ENCODE peak calls at places on chromosomes 5 and 9, in ten cellular contexts. One of them, this sample, is unnamed. For H3K36me3, the result is how much of the 10 kb centered on the place peaks cover.

GRCh38 chr5:160152287-160152686 is 33.0 kb upstream of the PWWP2A start:
- DNase-seq in PC-9: no peak
- DNase-seq in BJ: no peak
- DNase-seq in endothelial cell of umbilical vein: no peak
- DNase-seq in mucosa of descending colon: no peak
- DNase-seq in body of pancreas: no peak
- DNase-seq in CD8-positive, alpha-beta T cell: no peak
- DNase-seq in brain microvascular endothelial cell: no peak
- DNase-seq in upper lobe of right lung: no peak
- DNase-seq in heart left ventricle: no peak
- DNase-seq in this sample: no peak

GRCh38 chr9:116800074-116800473 is 113.0 kb downstream of the TRIM32 start:
- DNase-seq in PC-9: no peak
- DNase-seq in BJ: no peak
- DNase-seq in endothelial cell of umbilical vein: no peak
- DNase-seq in mucosa of descending colon: no peak
- DNase-seq in body of pancreas: no peak
- DNase-seq in CD8-positive, alpha-beta T cell: no peak
- DNase-seq in brain microvascular endothelial cell: no peak
- DNase-seq in upper lobe of right lung: no peak
- DNase-seq in heart left ventricle: no peak
- DNase-seq in this sample: no peak

GRCh38 chr5:132386644-132387286 is 17.3 kb downstream of the SLC22A5 start:
- DNase-seq in PC-9: peak
- DNase-seq in BJ: no peak
- DNase-seq in endothelial cell of umbilical vein: peak
- DNase-seq in mucosa of descending colon: peak
- DNase-seq in body of pancreas: peak
- DNase-seq in CD8-positive, alpha-beta T cell: peak
- DNase-seq in brain microvascular endothelial cell: peak
- DNase-seq in upper lobe of right lung: peak
- DNase-seq in heart left ventricle: peak
- DNase-seq in this sample: no peak

GRCh38 chr9:114174876-114175771 is 19.8 kb downstream of the COL27A1 start:
- DNase-seq in PC-9: no peak
- DNase-seq in BJ: no peak
- DNase-seq in endothelial cell of umbilical vein: no peak
- DNase-seq in mucosa of descending colon: no peak
- DNase-seq in body of pancreas: peak
- DNase-seq in CD8-positive, alpha-beta T cell: no peak
- DNase-seq in brain microvascular endothelial cell: no peak
- DNase-seq in upper lobe of right lung: no peak
- DNase-seq in heart left ventricle: peak
- DNase-seq in this sample: no peak

GRCh38 chr9:87875839-87876545 is 6.7 kb upstream of the SPATA31E1 start:
- DNase-seq in PC-9: no peak
- DNase-seq in BJ: no peak
- DNase-seq in endothelial cell of umbilical vein: no peak
- DNase-seq in mucosa of descending colon: no peak
- DNase-seq in body of pancreas: no peak
- DNase-seq in CD8-positive, alpha-beta T cell: no peak
- DNase-seq in brain microvascular endothelial cell: no peak
- DNase-seq in upper lobe of right lung: no peak
- DNase-seq in heart left ventricle: no peak
- DNase-seq in this sample: no peak

GRCh38 chr5:147887026-147887627 is 8.6 kb downstream of the SCGB3A2 start:
- DNase-seq in PC-9: peak
- DNase-seq in BJ: no peak
- DNase-seq in endothelial cell of umbilical vein: peak
- DNase-seq in mucosa of descending colon: no peak
- DNase-seq in body of pancreas: peak
- DNase-seq in CD8-positive, alpha-beta T cell: no peak
- DNase-seq in brain microvascular endothelial cell: peak
- DNase-seq in upper lobe of right lung: no peak
- DNase-seq in heart left ventricle: no peak
- DNase-seq in this sample: no peak

GRCh38 chr5:5078009-5078897 is 61.9 kb upstream of the ADAMTS16 start:
- DNase-seq in PC-9: no peak
- DNase-seq in BJ: no peak
- DNase-seq in endothelial cell of umbilical vein: no peak
- DNase-seq in mucosa of descending colon: no peak
- DNase-seq in body of pancreas: no peak
- DNase-seq in CD8-positive, alpha-beta T cell: no peak
- DNase-seq in brain microvascular endothelial cell: no peak
- DNase-seq in upper lobe of right lung: no peak
- DNase-seq in heart left ventricle: no peak
- DNase-seq in this sample: no peak

GRCh38 chr5:93189707-93190120 is 391.3 kb downstream of the NR2F1-AS1 start:
- DNase-seq in PC-9: peak
- DNase-seq in BJ: peak
- DNase-seq in endothelial cell of umbilical vein: peak
- DNase-seq in mucosa of descending colon: no peak
- DNase-seq in body of pancreas: no peak
- DNase-seq in CD8-positive, alpha-beta T cell: no peak
- DNase-seq in brain microvascular endothelial cell: peak
- DNase-seq in upper lobe of right lung: no peak
- DNase-seq in heart left ventricle: no peak
- DNase-seq in this sample: peak

GRCh38 chr5:92599217-92599810 is 981.7 kb downstream of the NR2F1-AS1 start:
- DNase-seq in PC-9: no peak
- DNase-seq in BJ: no peak
- DNase-seq in endothelial cell of umbilical vein: no peak
- DNase-seq in mucosa of descending colon: no peak
- DNase-seq in body of pancreas: no peak
- DNase-seq in CD8-positive, alpha-beta T cell: no peak
- DNase-seq in brain microvascular endothelial cell: no peak
- DNase-seq in upper lobe of right lung: no peak
- DNase-seq in heart left ventricle: no peak
- DNase-seq in this sample: no peak

GRCh38 chr9:109767404-109767803 is 12.6 kb upstream of the PALM2AKAP2 start:
- DNase-seq in PC-9: no peak
- DNase-seq in BJ: no peak
- DNase-seq in endothelial cell of umbilical vein: no peak
- DNase-seq in mucosa of descending colon: no peak
- DNase-seq in body of pancreas: no peak
- DNase-seq in CD8-positive, alpha-beta T cell: no peak
- DNase-seq in brain microvascular endothelial cell: no peak
- DNase-seq in upper lobe of right lung: no peak
- DNase-seq in heart left ventricle: no peak
- DNase-seq in this sample: no peak

GRCh38 chr5:151284392-151284967 is 19.1 kb downstream of the SLC36A3 start:
- DNase-seq in PC-9: no peak
- DNase-seq in BJ: no peak
- DNase-seq in endothelial cell of umbilical vein: no peak
- DNase-seq in mucosa of descending colon: no peak
- DNase-seq in body of pancreas: no peak
- DNase-seq in CD8-positive, alpha-beta T cell: no peak
- DNase-seq in brain microvascular endothelial cell: no peak
- DNase-seq in upper lobe of right lung: no peak
- DNase-seq in heart left ventricle: no peak
- DNase-seq in this sample: no peak

GRCh38 chr5:157732784-157733262 is 1.6 kb downstream of the THG1L start:
- DNase-seq in PC-9: no peak
- DNase-seq in BJ: no peak
- DNase-seq in endothelial cell of umbilical vein: no peak
- DNase-seq in mucosa of descending colon: no peak
- DNase-seq in body of pancreas: no peak
- DNase-seq in CD8-positive, alpha-beta T cell: no peak
- DNase-seq in brain microvascular endothelial cell: no peak
- DNase-seq in upper lobe of right lung: no peak
- DNase-seq in heart left ventricle: no peak
- DNase-seq in this sample: no peak

GRCh38 chr5:157734466-157734865 is 3.2 kb downstream of the THG1L start:
- DNase-seq in PC-9: no peak
- DNase-seq in BJ: no peak
- DNase-seq in endothelial cell of umbilical vein: no peak
- DNase-seq in mucosa of descending colon: no peak
- DNase-seq in body of pancreas: no peak
- DNase-seq in CD8-positive, alpha-beta T cell: no peak
- DNase-seq in brain microvascular endothelial cell: no peak
- DNase-seq in upper lobe of right lung: no peak
- DNase-seq in heart left ventricle: no peak
- DNase-seq in this sample: no peak

GRCh38 chr5:157731272-157732129 is at the start of gene THG1L:
- DNase-seq in PC-9: peak
- DNase-seq in BJ: peak
- DNase-seq in endothelial cell of umbilical vein: peak
- DNase-seq in mucosa of descending colon: peak
- DNase-seq in body of pancreas: peak
- DNase-seq in CD8-positive, alpha-beta T cell: peak
- DNase-seq in brain microvascular endothelial cell: peak
- DNase-seq in upper lobe of right lung: peak
- DNase-seq in heart left ventricle: peak
- DNase-seq in this sample: peak

GRCh38 chr5:157730900-157731271 is 334 bp upstream of the THG1L start:
- DNase-seq in PC-9: no peak
- DNase-seq in BJ: no peak
- DNase-seq in endothelial cell of umbilical vein: no peak
- DNase-seq in mucosa of descending colon: no peak
- DNase-seq in body of pancreas: no peak
- DNase-seq in CD8-positive, alpha-beta T cell: no peak
- DNase-seq in brain microvascular endothelial cell: no peak
- DNase-seq in upper lobe of right lung: no peak
- DNase-seq in heart left ventricle: no peak
- DNase-seq in this sample: no peak

GRCh38 chr5:157732130-157732783 is 1.0 kb downstream of the THG1L start:
- DNase-seq in PC-9: no peak
- DNase-seq in BJ: no peak
- DNase-seq in endothelial cell of umbilical vein: no peak
- DNase-seq in mucosa of descending colon: no peak
- DNase-seq in body of pancreas: no peak
- DNase-seq in CD8-positive, alpha-beta T cell: no peak
- DNase-seq in brain microvascular endothelial cell: no peak
- DNase-seq in upper lobe of right lung: no peak
- DNase-seq in heart left ventricle: no peak
- DNase-seq in this sample: no peak
- H3K4me3 ChIP-seq in PC-9: peak
- H3K4me3 ChIP-seq in BJ: peak
- H3K4me3 ChIP-seq in endothelial cell of umbilical vein: no peak
- H3K4me3 ChIP-seq in mucosa of descending colon: no peak
- H3K4me3 ChIP-seq in body of pancreas: no peak
- H3K4me3 ChIP-seq in CD8-positive, alpha-beta T cell: no peak
- H3K4me3 ChIP-seq in brain microvascular endothelial cell: no peak
- H3K4me3 ChIP-seq in upper lobe of right lung: peak
- H3K4me3 ChIP-seq in heart left ventricle: peak
- H3K4me3 ChIP-seq in this sample: no peak

GRCh38 chr5:122295138-122295537 is 16.9 kb upstream of the SNCAIP start:
- DNase-seq in PC-9: no peak
- DNase-seq in BJ: no peak
- DNase-seq in endothelial cell of umbilical vein: peak
- DNase-seq in mucosa of descending colon: no peak
- DNase-seq in body of pancreas: no peak
- DNase-seq in CD8-positive, alpha-beta T cell: no peak
- DNase-seq in brain microvascular endothelial cell: no peak
- DNase-seq in upper lobe of right lung: no peak
- DNase-seq in heart left ventricle: no peak
- DNase-seq in this sample: no peak
- TF ChIP-seq CTCF in PC-9: no peak
- TF ChIP-seq CTCF in BJ: peak
- TF ChIP-seq CTCF in endothelial cell of umbilical vein: peak
- TF ChIP-seq CTCF in mucosa of descending colon: no peak
- TF ChIP-seq CTCF in body of pancreas: no peak
- TF ChIP-seq CTCF in CD8-positive, alpha-beta T cell: no peak
- TF ChIP-seq CTCF in brain microvascular endothelial cell: peak
- TF ChIP-seq CTCF in upper lobe of right lung: peak
- TF ChIP-seq CTCF in heart left ventricle: peak
- TF ChIP-seq CTCF in this sample: peak

DNA sequence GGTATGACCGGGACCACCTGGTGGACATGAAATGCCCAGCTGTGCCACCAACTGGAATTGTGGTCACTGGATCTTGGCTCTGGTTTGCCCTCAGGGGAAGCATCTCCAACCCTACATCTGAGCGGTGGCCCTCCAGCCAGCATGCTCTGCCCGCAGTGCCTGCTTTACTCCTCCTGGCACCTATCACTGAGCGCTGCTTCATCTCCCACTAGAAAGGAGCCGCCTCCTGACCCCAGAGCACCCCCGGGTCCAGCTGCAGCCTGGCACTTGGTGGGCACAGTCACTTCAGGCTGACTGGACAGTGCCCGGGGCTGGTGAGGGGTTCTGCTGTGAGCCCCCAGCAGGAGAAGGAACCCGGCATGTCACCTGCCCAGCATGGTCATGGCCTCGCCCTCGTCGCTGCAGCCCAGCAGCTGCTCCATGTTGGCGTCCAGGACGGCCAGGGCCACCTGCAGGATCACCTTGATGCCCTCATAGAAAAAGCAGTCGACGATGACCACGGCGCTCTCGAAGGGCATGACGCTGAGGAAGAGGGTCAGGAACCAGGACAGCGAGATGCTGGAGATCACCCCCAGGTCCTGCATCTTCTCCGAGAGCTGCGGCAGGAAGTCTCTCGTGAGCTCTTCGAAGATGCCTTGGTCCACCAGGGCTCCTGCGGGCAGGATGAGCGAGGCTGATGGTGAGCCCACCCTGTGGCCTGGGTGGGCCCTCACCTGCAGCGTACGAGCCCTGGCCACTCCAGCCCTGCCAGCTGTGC is 16.1 kb upstream of the MRNIP start:
- DNase-seq in PC-9: no peak
- DNase-seq in BJ: no peak
- DNase-seq in endothelial cell of umbilical vein: no peak
- DNase-seq in mucosa of descending colon: no peak
- DNase-seq in body of pancreas: no peak
- DNase-seq in CD8-positive, alpha-beta T cell: no peak
- DNase-seq in brain microvascular endothelial cell: no peak
- DNase-seq in upper lobe of right lung: no peak
- DNase-seq in heart left ventricle: no peak
- DNase-seq in this sample: no peak
- H3K36me3 ChIP-seq in PC-9: under half
- H3K36me3 ChIP-seq in BJ: half or more
- H3K36me3 ChIP-seq in endothelial cell of umbilical vein: under half
- H3K36me3 ChIP-seq in mucosa of descending colon: under half
- H3K36me3 ChIP-seq in body of pancreas: under half
- H3K36me3 ChIP-seq in CD8-positive, alpha-beta T cell: under half
- H3K36me3 ChIP-seq in brain microvascular endothelial cell: under half
- H3K36me3 ChIP-seq in upper lobe of right lung: half or more
- H3K36me3 ChIP-seq in heart left ventricle: half or more
- H3K36me3 ChIP-seq in this sample: under half

DNA sequence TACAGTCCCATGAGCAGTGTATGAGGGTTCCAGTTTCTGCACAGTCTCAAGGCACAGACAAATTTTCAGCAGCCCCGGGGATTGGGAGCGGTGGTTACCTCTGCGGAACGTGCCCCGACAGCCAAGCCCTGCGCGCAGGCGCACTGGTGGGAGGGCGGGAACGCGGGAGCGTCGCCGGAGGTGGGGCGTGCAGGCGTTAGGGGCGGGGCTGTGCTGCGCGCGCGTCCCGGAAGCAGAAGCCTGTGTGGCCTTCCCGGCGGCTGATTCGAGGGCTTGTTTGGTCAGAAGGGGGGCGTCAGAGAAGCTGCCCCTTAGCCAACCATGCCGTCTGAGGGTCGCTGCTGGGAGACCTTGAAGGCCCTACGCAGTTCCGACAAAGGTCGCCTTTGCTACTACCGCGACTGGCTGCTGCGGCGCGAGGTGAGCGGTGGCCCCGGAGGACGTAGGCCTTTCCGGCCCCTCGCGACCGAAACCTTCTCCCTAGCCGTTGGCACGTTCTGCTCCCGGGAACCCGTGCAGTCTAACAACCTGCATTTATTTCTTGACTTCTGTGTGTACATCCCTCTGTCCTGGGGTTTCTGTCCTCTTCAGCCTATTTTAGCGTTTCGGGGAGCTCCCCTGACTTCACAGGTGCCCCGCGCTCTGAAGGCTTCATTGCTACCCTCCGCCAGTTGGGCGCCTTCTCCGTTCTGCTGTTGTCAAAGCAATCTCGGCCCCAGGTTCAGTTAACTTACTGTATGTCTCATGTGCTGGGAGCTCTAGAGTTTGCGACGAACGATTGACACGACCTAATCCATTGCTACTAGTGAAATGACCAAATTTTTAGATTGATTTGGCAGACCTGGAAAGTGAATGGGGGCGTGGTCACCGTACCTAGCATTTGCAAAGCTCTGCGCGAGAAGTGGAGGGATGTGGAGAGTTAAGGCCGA is at the start of gene GLE1:
- DNase-seq in PC-9: peak
- DNase-seq in BJ: peak
- DNase-seq in endothelial cell of umbilical vein: peak
- DNase-seq in mucosa of descending colon: peak
- DNase-seq in body of pancreas: peak
- DNase-seq in CD8-positive, alpha-beta T cell: peak
- DNase-seq in brain microvascular endothelial cell: peak
- DNase-seq in upper lobe of right lung: peak
- DNase-seq in heart left ventricle: peak
- DNase-seq in this sample: peak
- H3K4me3 ChIP-seq in PC-9: peak
- H3K4me3 ChIP-seq in BJ: peak
- H3K4me3 ChIP-seq in endothelial cell of umbilical vein: peak
- H3K4me3 ChIP-seq in mucosa of descending colon: peak
- H3K4me3 ChIP-seq in body of pancreas: peak
- H3K4me3 ChIP-seq in CD8-positive, alpha-beta T cell: peak
- H3K4me3 ChIP-seq in brain microvascular endothelial cell: peak
- H3K4me3 ChIP-seq in upper lobe of right lung: peak
- H3K4me3 ChIP-seq in heart left ventricle: peak
- H3K4me3 ChIP-seq in this sample: peak